ENCODE peak calls at places on chromosome 16, in four cellular contexts. One of them, this sample, is unnamed.

GRCh38 chr16:79261461-79261860 is 339.1 kb downstream of the MAF start:
- DNase-seq in HepG2: peak; percentile 21
- DNase-seq in H1: peak; percentile 29
- DNase-seq in K562: peak; percentile 27
- DNase-seq in this sample: no peak

GRCh38 chr16:27769561-27770222 is 219.7 kb downstream of the KATNIP start:
- DNase-seq in HepG2: no peak
- DNase-seq in K562: no peak
- DNase-seq in H1: no peak
- DNase-seq in this sample: peak; percentile 80

GRCh38 chr16:19410435-19411153 is 7.1 kb upstream of the TMC5 start:
- DNase-seq in H1: peak; percentile 47
- DNase-seq in K562: no peak
- DNase-seq in HepG2: no peak
- DNase-seq in this sample: no peak

GRCh38 chr16:71479420-71479819 is 9.7 kb downstream of the ZNF19 start:
- DNase-seq in HepG2: peak; percentile 55
- DNase-seq in H1: no peak
- DNase-seq in K562: peak; percentile 16
- DNase-seq in this sample: no peak

GRCh38 chr16:17159616-17160015 is 311.1 kb downstream of the XYLT1 start:
- DNase-seq in HepG2: no peak
- DNase-seq in H1: no peak
- DNase-seq in K562: no peak
- DNase-seq in this sample: no peak

GRCh38 chr16:57341441-57342303 is 16.9 kb upstream of the CCL22 start:
- DNase-seq in H1: no peak
- DNase-seq in K562: no peak
- DNase-seq in HepG2: no peak
- DNase-seq in this sample: no peak

GRCh38 chr16:19366384-19366783 is 51.3 kb upstream of the TMC5 start:
- DNase-seq in K562: no peak
- DNase-seq in H1: no peak
- DNase-seq in HepG2: no peak
- DNase-seq in this sample: no peak

GRCh38 chr16:88392111-88392510 is 9.4 kb downstream of the ZNF469 start:
- DNase-seq in H1: no peak
- DNase-seq in K562: no peak
- DNase-seq in HepG2: no peak
- DNase-seq in this sample: no peak

GRCh38 chr16:4328580-4329353 is 12.9 kb downstream of the GLIS2 start:
- DNase-seq in H1: no peak
- DNase-seq in HepG2: no peak
- DNase-seq in K562: no peak
- DNase-seq in this sample: no peak

DNA sequence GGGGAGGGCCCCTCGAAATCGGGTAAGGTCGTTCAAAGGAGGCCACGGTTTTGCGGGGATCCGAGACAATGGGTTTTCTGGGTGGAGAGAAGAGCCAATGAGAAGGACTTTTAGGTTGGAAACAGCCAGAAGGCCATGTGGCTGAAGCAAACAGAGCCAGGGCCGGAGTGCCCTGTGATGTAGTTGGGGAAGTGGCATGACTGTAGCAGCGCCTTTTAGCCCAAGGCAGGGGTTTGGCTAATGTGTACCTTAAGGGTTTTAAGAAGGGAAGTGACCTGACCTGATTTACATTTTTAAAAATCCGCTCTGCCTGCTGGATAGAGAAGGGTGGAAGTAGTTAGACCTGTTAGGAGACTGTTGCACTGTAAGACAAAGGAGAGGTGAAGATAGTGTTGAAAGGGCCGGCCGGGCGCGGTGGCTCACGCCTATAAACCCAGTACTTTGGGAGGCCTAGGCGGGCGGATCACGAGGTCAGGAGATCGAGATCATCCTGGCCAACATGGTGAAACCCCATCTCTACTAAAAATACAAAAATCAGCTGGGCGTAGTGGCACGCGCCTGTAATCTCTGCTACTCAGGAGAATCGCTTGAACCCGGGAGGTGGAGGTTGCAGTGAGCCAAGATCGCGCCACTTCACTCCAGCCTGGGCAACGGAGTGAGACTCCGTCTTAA is 1.0 kb downstream of the LYRM1 start:
- DNase-seq in K562: no peak
- DNase-seq in H1: no peak
- DNase-seq in HepG2: peak; percentile 55
- DNase-seq in this sample: no peak
- TF ChIP-seq MAX in K562: peak; percentile 14
- TF ChIP-seq MAX in H1: peak; percentile 48
- TF ChIP-seq MAX in HepG2: peak; percentile 81
- TF ChIP-seq MAX in this sample: no peak

DNA sequence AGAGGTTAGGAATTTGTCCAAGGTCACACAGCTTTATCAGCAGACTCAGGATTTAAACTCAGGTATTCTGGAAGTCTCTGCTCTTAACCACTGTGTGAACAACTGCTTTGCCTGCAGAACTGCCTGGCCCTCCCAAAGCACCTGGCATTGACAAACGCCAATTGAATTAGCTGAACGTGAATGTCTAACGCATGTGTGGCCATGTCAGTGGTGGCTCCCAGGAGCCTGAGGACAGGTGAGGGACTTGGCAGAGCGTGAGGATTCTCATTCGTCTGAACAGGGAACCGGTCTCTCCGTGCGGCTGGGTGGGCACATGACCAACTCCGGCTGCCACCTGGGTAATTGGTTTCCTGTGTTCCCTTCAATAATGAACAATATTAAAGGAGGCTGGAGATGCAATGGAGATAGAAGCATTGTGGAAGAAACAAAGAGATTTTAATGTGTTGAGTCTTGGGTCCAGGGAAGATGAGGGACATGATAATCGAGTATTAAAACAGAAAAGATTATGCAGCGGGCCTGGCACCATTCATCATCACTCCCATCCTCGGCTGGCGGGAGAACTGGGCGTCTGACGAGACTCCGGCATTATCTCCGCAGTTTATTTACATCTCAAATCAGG is 113.5 kb downstream of the NPIPB5 start:
- DNase-seq in K562: no peak
- DNase-seq in HepG2: no peak
- DNase-seq in H1: no peak
- DNase-seq in this sample: no peak
- H3K4me2 ChIP-seq in K562: no peak overlapping the region
- H3K4me2 ChIP-seq in HepG2: no peak overlapping the region
- H3K4me2 ChIP-seq in H1: no peak overlapping the region
- H3K4me2 ChIP-seq in this sample: no peak overlapping the region

GRCh38 chr16:29256501-29256981 is 150.0 kb downstream of the NPIPB11 start:
- DNase-seq in HepG2: no peak
- DNase-seq in K562: no peak
- DNase-seq in H1: no peak
- DNase-seq in this sample: no peak
- TF ChIP-seq FOSL1 in HepG2: no peak
- TF ChIP-seq FOSL1 in K562: no peak
- TF ChIP-seq FOSL1 in H1: no peak
- TF ChIP-seq FOSL1 in this sample: no peak

GRCh38 chr16:3047387-3047720 is 993 bp downstream of the MMP25 start:
- DNase-seq in K562: no peak
- DNase-seq in H1: no peak
- DNase-seq in HepG2: no peak
- DNase-seq in this sample: no peak

GRCh38 chr16:3042376-3042775 is 4.0 kb upstream of the MMP25 start:
- DNase-seq in H1: no peak
- DNase-seq in HepG2: no peak
- DNase-seq in K562: no peak
- DNase-seq in this sample: no peak

GRCh38 chr16:3046506-3047386 is at the start of gene MMP25:
- DNase-seq in H1: no peak
- DNase-seq in K562: peak; percentile 56
- DNase-seq in HepG2: no peak
- DNase-seq in this sample: no peak

GRCh38 chr16:3044708-3045107 is 1.7 kb upstream of the MMP25 start:
- DNase-seq in H1: no peak
- DNase-seq in HepG2: no peak
- DNase-seq in K562: no peak
- DNase-seq in this sample: no peak

GRCh38 chr16:3045758-3046505 is 429 bp upstream of the MMP25 start:
- DNase-seq in H1: no peak
- DNase-seq in K562: peak; percentile 45
- DNase-seq in HepG2: no peak
- DNase-seq in this sample: no peak
- TF ChIP-seq MAX in H1: peak; percentile 60
- TF ChIP-seq MAX in K562: peak; percentile 35
- TF ChIP-seq MAX in HepG2: no peak
- TF ChIP-seq MAX in this sample: peak; percentile 68

GRCh38 chr16:11401161-11402050 is 56.1 kb downstream of the RMI2 start:
- DNase-seq in H1: no peak
- DNase-seq in HepG2: no peak
- DNase-seq in K562: no peak
- DNase-seq in this sample: no peak
- H3K4me2 ChIP-seq in H1: no peak overlapping the region
- H3K4me2 ChIP-seq in HepG2: peak overlapping the region; percentile 30
- H3K4me2 ChIP-seq in K562: no peak overlapping the region
- H3K4me2 ChIP-seq in this sample: no peak overlapping the region

DNA sequence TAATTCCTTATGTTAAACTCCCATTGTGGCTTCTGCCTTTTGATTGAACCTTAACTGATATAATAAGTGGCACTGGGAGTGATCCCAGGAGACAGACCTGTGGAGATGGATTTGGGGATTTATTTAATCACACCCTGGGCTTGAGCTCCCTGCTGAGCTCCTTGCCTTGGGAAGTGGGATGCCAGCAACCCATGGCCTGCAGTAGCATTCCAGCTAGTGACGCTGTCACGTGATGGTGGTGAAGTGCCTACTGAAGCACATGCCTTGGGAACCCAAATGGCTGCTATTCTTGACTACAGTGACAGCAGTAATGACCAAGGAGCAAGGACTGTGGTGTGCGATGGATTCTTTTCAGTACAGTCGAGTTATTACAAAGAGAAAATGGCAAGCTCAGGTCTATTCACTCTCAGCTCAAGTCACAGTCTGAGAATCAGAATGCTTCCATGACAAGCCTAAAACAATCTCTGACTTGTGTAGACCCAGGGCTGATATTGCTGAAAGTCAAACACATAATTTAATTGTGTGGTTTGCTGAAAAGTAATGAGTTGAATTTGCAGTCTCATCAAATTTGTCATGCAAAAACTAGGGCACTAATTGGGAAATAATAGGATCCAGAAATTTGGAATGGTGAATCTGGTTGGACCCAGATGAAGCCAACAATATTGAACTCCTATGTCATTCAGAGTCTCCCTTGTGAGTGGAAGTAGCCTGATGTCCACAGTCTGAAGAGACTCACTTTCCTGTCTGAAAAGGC is 47.1 kb downstream of the BCL7C start:
- DNase-seq in H1: no peak
- DNase-seq in HepG2: no peak
- DNase-seq in K562: no peak
- DNase-seq in this sample: no peak
- TF ChIP-seq FOSL1 in H1: no peak
- TF ChIP-seq FOSL1 in HepG2: no peak
- TF ChIP-seq FOSL1 in K562: no peak
- TF ChIP-seq FOSL1 in this sample: no peak

GRCh38 chr16:11133344-11133921 is 122.6 kb downstream of the SOCS1 start:
- DNase-seq in H1: no peak
- DNase-seq in HepG2: peak; percentile 79
- DNase-seq in K562: peak; percentile 69
- DNase-seq in this sample: peak; percentile 79
- TF ChIP-seq MAX in H1: no peak
- TF ChIP-seq MAX in HepG2: no peak
- TF ChIP-seq MAX in K562: peak; percentile 7
- TF ChIP-seq MAX in this sample: peak; percentile 77

This sample was measured in HCT116.